ENCODE peak calls at places on chromosome 7, in seven cellular contexts. U is fibroblast of lung, I is AG09309, N is Panc1, S is HepG2, X is left ventricle myocardium inferior, J is B cell. Y is an unnamed sample.

GRCh38 chr7:45239486-45239885 is 81.9 kb downstream of the RAMP3 start:
- DNase-seq in U (peak), I (peak), N (no peak), S (no peak), X (no peak), J (no peak), Y (no peak)

GRCh38 chr7:13197501-13197900 is 510.1 kb downstream of the ARL4A start:
- DNase-seq in U (peak), I (peak), N (no peak), S (no peak), X (no peak), J (no peak), Y (no peak)

GRCh38 chr7:158252837-158253669 is 334.6 kb downstream of the PTPRN2 start:
- DNase-seq in U (no peak), I (no peak), N (no peak), S (no peak), X (no peak), J (peak), Y (no peak)

GRCh38 chr7:151339651-151340377 is 1.8 kb upstream of the NUB1 start:
- DNase-seq in U (no peak), I (no peak), N (no peak), S (peak), X (no peak), J (peak), Y (no peak)

GRCh38 chr7:25752967-25753791 is 398.8 kb upstream of the NFE2L3 start:
- DNase-seq in U (no peak), I (no peak), N (no peak), S (no peak), X (no peak), J (no peak), Y (no peak)

GRCh38 chr7:90607196-90607595 is 11.1 kb downstream of the CDK14 start:
- DNase-seq in U (no peak), I (no peak), N (no peak), S (no peak), X (no peak), J (no peak), Y (no peak)

GRCh38 chr7:116736927-116737715 is 65.1 kb downstream of the MET start:
- DNase-seq in U (peak), I (no peak), N (no peak), S (peak), X (no peak), J (no peak), Y (no peak)

GRCh38 chr7:12162420-12163113 is 48.5 kb upstream of the TMEM106B start:
- DNase-seq in U (peak), I (no peak), N (peak), S (no peak), X (no peak), J (no peak), Y (peak)

GRCh38 chr7:71145906-71146901 is 14.3 kb downstream of the GALNT17 start:
- DNase-seq in U (no peak), I (no peak), N (no peak), S (no peak), X (no peak), J (no peak), Y (no peak)

GRCh38 chr7:98879198-98879988 is 1.1 kb downstream of the TRRAP start:
- DNase-seq in U (no peak), I (no peak), N (no peak), S (peak), X (no peak), J (peak), Y (peak)

GRCh38 chr7:2609001-2609411 is 22.8 kb upstream of the TTYH3 start:
- DNase-seq in U (peak), I (no peak), N (no peak), S (peak), X (no peak), J (peak), Y (no peak)
- TF ChIP-seq CTCF in U (peak), I (peak), N (no peak), S (peak), X (no peak), J (peak), Y (no peak)

GRCh38 chr7:48424731-48425130 is 253.5 kb downstream of the ABCA13 start:
- DNase-seq in U (peak), I (no peak), N (no peak), S (peak), X (no peak), J (no peak), Y (peak)
- TF ChIP-seq CTCF in U (no peak), I (no peak), N (peak), S (peak), X (peak), J (no peak), Y (peak)

GRCh38 chr7:95478139-95479037 is 7.4 kb upstream of the ASB4 start:
- DNase-seq in U (peak), I (no peak), N (no peak), S (peak), X (no peak), J (no peak), Y (peak)
- TF ChIP-seq CTCF in U (peak), I (peak), N (peak), S (peak), X (peak), J (no peak), Y (no peak)

DNA sequence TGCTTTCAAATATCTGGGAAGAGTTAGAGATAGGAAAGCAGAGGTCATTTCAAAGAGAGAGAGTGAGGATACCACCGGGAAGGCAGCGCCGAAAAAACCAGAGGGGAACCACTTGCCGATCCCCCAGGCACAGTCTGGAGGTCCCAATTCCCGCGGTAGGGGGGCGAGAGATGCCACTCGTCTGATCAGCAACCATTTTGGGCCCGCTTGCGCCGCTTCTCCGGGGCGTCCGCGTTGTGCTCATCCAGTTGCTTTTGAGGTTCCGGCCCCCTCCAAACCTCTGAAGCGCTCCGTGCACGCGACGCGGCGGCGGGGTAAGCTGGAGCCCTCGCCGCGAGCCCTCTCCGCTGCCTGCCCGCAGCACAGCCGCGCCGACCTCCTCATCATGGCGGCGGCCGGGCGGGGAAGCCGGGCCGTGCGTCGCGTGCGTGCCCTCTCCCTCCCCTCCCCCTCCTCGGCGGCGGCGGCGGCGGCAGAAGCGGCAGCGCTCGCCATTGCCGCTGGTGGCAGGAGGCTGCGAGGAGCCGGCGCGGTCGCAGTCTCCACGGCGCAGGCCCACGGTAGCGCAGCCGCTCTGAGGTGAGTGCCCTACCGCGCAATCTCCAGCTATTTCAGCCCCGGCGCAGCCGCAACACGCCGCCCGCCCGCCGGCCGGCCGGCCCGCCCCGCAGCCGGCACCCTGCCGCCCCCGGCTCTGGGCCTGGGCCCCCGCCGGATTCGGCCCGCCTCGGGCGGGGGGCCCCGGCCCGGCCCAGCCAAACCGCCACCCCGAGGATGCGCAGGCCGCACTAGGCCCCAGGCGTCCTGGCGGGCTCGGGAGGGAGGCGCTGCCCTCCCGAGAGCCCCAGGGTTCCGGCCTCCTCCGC is at the start of gene NRF1:
- DNase-seq in U (peak), I (peak), N (peak), S (peak), X (peak), J (peak), Y (peak)
- TF ChIP-seq CTCF in U (no peak), I (no peak), N (peak), S (peak), X (peak), J (no peak), Y (no peak)

DNA sequence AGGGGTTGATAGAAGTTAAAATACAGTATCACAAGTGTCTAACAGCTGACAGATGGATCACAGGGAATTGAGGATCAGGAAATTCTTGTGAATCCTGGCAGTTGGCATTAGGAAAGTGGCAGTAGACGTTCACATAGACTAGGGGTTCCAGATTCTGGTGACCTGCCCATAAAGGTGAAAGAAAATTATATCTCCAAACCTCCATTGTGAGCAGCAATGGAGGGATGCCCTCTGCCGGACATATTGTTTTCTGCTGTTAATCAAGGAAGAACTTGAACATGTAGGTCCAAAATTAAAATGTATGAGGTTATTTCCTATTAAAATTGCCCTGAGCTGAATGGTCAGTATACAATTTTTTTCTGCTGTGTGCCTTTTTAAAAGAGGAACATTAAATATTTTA is 5.1 kb downstream of the NME8 start:
- DNase-seq in U (no peak), I (no peak), N (no peak), S (peak), X (no peak), J (no peak), Y (peak)
- TF ChIP-seq CTCF in U (peak), I (peak), N (peak), S (peak), X (peak), J (no peak), Y (peak)

GRCh38 chr7:32042900-32043299 is 27.3 kb downstream of the PDE1C start:
- DNase-seq in U (no peak), I (no peak), N (no peak), S (no peak), X (no peak), J (no peak), Y (no peak)
- TF ChIP-seq CTCF in U (no peak), I (no peak), N (no peak), S (no peak), X (peak), J (no peak), Y (no peak)

GRCh38 chr7:148255333-148255732 is 335.2 kb upstream of the C7orf33 start:
- DNase-seq in U (no peak), I (no peak), N (no peak), S (no peak), X (no peak), J (no peak), Y (no peak)
- TF ChIP-seq CTCF in U (no peak), I (no peak), N (no peak), S (no peak), X (peak), J (peak), Y (no peak)

DNA sequence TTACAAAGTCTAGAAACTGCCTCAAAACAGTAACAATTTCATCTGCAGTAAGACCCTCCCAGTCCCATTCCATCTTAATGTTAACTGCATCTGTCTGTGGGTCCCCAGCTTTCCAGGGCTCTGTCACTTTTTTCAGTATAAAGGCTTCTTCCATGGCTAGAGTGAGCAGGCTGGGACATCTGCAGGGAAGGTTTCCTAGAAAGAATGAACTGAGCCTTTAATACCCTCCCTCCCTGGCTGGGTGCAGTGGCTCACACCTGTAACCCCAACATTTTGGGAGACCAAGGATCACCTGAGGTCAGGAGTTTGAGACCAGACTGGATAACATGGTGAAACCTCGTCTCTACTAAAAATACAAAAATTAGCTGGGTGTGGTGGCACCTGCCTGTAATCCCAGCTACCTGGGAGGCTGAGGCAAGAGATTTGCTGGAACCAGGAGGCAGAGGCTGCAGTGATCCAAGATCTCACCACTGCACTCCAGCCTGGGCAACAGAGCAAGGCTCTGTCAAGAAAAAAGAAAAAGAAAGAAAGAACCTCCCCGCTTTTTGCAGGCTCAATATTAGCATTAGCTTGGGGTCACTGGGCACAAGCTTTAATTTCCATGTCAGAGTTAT is 3.4 kb downstream of the ERV3-1 start:
- DNase-seq in U (no peak), I (no peak), N (no peak), S (no peak), X (no peak), J (no peak), Y (no peak)
- TF ChIP-seq CTCF in U (no peak), I (no peak), N (no peak), S (no peak), X (no peak), J (no peak), Y (no peak)

GRCh38 chr7:47991741-47992311 is 12.4 kb upstream of the HUS1 start:
- DNase-seq in U (peak), I (no peak), N (peak), S (peak), X (peak), J (peak), Y (peak)
- TF ChIP-seq CTCF in U (peak), I (peak), N (peak), S (peak), X (peak), J (peak), Y (peak)

GRCh38 chr7:55339033-55339995 is 25.8 kb upstream of the LANCL2 start:
- DNase-seq in U (no peak), I (no peak), N (no peak), S (no peak), X (no peak), J (no peak), Y (no peak)
- TF ChIP-seq CTCF in U (no peak), I (no peak), N (no peak), S (no peak), X (no peak), J (no peak), Y (no peak)

Y was measured in Calu3.